ENCODE peak calls at places on chromosomes 1 and 21, in five cellular contexts. C is tibial nerve, I is colonic mucosa, J is tibial artery, M is PC-3. V is an unnamed sample.

GRCh38 chr1:55374801-55375616 is 159.8 kb upstream of the USP24 start:
- DNase-seq in J (no peak), I (no peak), M (peak; percentile 90), C (peak; percentile 44), V (no peak)

GRCh38 chr1:25620211-25620610 is 3.6 kb downstream of the MAN1C1 start:
- DNase-seq in J (no peak), I (no peak), M (no peak), C (no peak), V (no peak)

GRCh38 chr1:174445817-174446216 is 1.9 kb upstream of the GPR52 start:
- DNase-seq in J (no peak), I (no peak), C (no peak), M (no peak), V (no peak)

GRCh38 chr1:31424568-31424967 is 11.6 kb downstream of the SERINC2 start:
- DNase-seq in M (no peak), J (no peak), I (no peak), C (no peak), V (no peak)

GRCh38 chr1:161725888-161726630 is 4.7 kb downstream of the FCRLB start:
- DNase-seq in M (peak; percentile 52), C (peak; percentile 25), J (peak; percentile 70), I (peak; percentile 38), V (peak; percentile 11)

GRCh38 chr1:18279713-18280074 is 172.1 kb downstream of the IGSF21 start:
- DNase-seq in M (no peak), I (no peak), C (no peak), J (no peak), V (no peak)

GRCh38 chr1:224274970-224275626 is 54.9 kb downstream of the NVL start:
- DNase-seq in J (no peak), M (no peak), I (peak; percentile 55), C (no peak), V (no peak)

GRCh38 chr21:37582613-37583012 is 216.0 kb downstream of the DYRK1A start:
- DNase-seq in M (peak; percentile 68), C (peak; percentile 12), J (no peak), I (no peak), V (peak; percentile 23)

GRCh38 chr1:232769718-232770117 is 35.5 kb upstream of the MAP10 start:
- DNase-seq in J (no peak), M (no peak), I (no peak), C (no peak), V (no peak)

GRCh38 chr1:112285808-112286207 is 110.2 kb upstream of the CTTNBP2NL start:
- DNase-seq in J (no peak), C (no peak), I (no peak), M (no peak), V (no peak)

GRCh38 chr1:20610950-20611349 is 22.1 kb downstream of the CDA start:
- DNase-seq in I (no peak), M (no peak), J (no peak), C (no peak), V (no peak)

GRCh38 chr1:27618341-27619067 is 14.6 kb upstream of the AHDC1 start:
- DNase-seq in J (no peak), C (no peak), I (no peak), M (no peak), V (peak; percentile 48)

GRCh38 chr1:108117908-108118902 is 81.9 kb downstream of the SLC25A24 start:
- DNase-seq in C (no peak), I (no peak), M (peak; percentile 73), J (no peak), V (no peak)

GRCh38 chr21:41283211-41283818 is 33.3 kb upstream of the FAM3B start:
- DNase-seq in I (peak; percentile 64), J (no peak), C (peak; percentile 64), M (peak; percentile 90), V (peak; percentile 85)

GRCh38 chr1:41391834-41392527 is 30.7 kb downstream of the FOXO6 start:
- DNase-seq in M (no peak), C (no peak), J (no peak), I (no peak), V (no peak)

GRCh38 chr1:159040893-159041724 is 31.4 kb downstream of the IFI16 start:
- DNase-seq in M (no peak), C (no peak), I (no peak), J (no peak), V (no peak)

GRCh38 chr1:205993068-205993467 is 10.1 kb downstream of the RAB7B start:
- DNase-seq in I (no peak), C (no peak), M (no peak), J (no peak), V (no peak)

GRCh38 chr1:107879338-107879737 is 85.6 kb downstream of the VAV3 start:
- DNase-seq in I (no peak), J (no peak), C (no peak), M (no peak), V (peak; percentile 59)

GRCh38 chr1:23793861-23794731 is 3.2 kb downstream of the LYPLA2 start:
- DNase-seq in I (no peak), C (no peak), J (no peak), M (no peak), V (no peak)

GRCh38 chr1:234719454-234720258 is 109.7 kb upstream of the IRF2BP2 start:
- DNase-seq in M (no peak), J (peak; percentile 54), C (no peak), I (no peak), V (no peak)

GRCh38 chr1:117527566-117528102 is 78.2 kb upstream of the TENT5C start:
- DNase-seq in C (no peak), J (no peak), I (no peak), M (no peak), V (no peak)

GRCh38 chr1:94283462-94283861 is 46.1 kb upstream of the ARHGAP29 start:
- DNase-seq in M (no peak), J (no peak), I (no peak), C (no peak), V (no peak)

GRCh38 chr1:96049759-96050409 is 671.7 kb upstream of the PTBP2 start:
- DNase-seq in C (no peak), M (no peak), J (no peak), I (no peak), V (no peak)

GRCh38 chr21:43598416-43599120 is 60.7 kb downstream of the HSF2BP start:
- DNase-seq in J (no peak), M (peak; percentile 42), I (no peak), C (no peak), V (no peak)

GRCh38 chr1:200493344-200493743 is 83.5 kb upstream of the ZNF281 start:
- DNase-seq in J (no peak), M (no peak), I (no peak), C (no peak), V (no peak)

GRCh38 chr1:94045465-94046056 is 75.4 kb downstream of the ABCA4 start:
- DNase-seq in I (peak; percentile 75), C (peak; percentile 95), M (peak; percentile 94), J (peak; percentile 92), V (peak; percentile 81)

GRCh38 chr1:2896824-2897223 is 95.3 kb upstream of the TTC34 start:
- DNase-seq in M (no peak), I (no peak), C (no peak), J (no peak), V (no peak)

GRCh38 chr1:198270421-198270820 is 113.6 kb downstream of the NEK7 start:
- DNase-seq in I (no peak), M (no peak), J (no peak), C (no peak), V (no peak)

GRCh38 chr1:24666794-24667193 is 23.7 kb downstream of the SRRM1 start:
- DNase-seq in I (no peak), J (no peak), C (no peak), M (no peak), V (no peak)

GRCh38 chr1:41513388-41513745 is 28.9 kb upstream of the EDN2 start:
- DNase-seq in J (no peak), C (no peak), I (no peak), M (no peak), V (no peak)

GRCh38 chr1:213266983-213267772 is 216.1 kb downstream of the RPS6KC1 start:
- DNase-seq in C (no peak), J (no peak), I (no peak), M (no peak), V (no peak)

GRCh38 chr1:90922996-90923395 is 98.8 kb downstream of the ZNF644 start:
- DNase-seq in M (no peak), J (no peak), C (no peak), I (no peak), V (no peak)

GRCh38 chr1:90924982-90925381 is 96.9 kb downstream of the ZNF644 start:
- DNase-seq in J (no peak), M (no peak), I (no peak), C (no peak), V (no peak)

GRCh38 chr1:90922202-90922601 is 99.6 kb downstream of the ZNF644 start:
- DNase-seq in M (no peak), I (no peak), C (no peak), J (no peak), V (no peak)

GRCh38 chr1:90925928-90926869 is 95.6 kb downstream of the ZNF644 start:
- DNase-seq in I (no peak), M (no peak), C (no peak), J (no peak), V (no peak)

GRCh38 chr1:90926971-90927370 is 94.9 kb downstream of the ZNF644 start:
- DNase-seq in C (no peak), I (no peak), J (no peak), M (no peak), V (no peak)
- H3K36me3 ChIP-seq in C (no peaks in the 10 kb centered on the region), I (no peaks in the 10 kb centered on the region), J (no peaks in the 10 kb centered on the region), M (peaks cover 5% of the 10 kb centered on the region), V (no peaks in the 10 kb centered on the region)

GRCh38 chr1:925532-926421 is 2.1 kb downstream of the SAMD11 start:
- DNase-seq in M (no peak), C (no peak), J (no peak), I (no peak), V (no peak)
- H3K4me3 ChIP-seq in M (peak overlapping the region; percentile 27), C (peak overlapping the region; percentile 21), J (peak overlapping the region; percentile 66), I (no peak overlapping the region), V (peak overlapping the region; percentile 52)

GRCh38 chr1:61255324-61255703 is 173.0 kb downstream of the NFIA start:
- DNase-seq in C (no peak), J (no peak), I (no peak), M (no peak), V (no peak)
- H3K4me1 ChIP-seq in C (peaks cover 14% of the 10 kb centered on the region), J (no peaks in the 10 kb centered on the region), I (peaks cover 7% of the 10 kb centered on the region), M (peaks cover 21% of the 10 kb centered on the region), V (peaks cover 11% of the 10 kb centered on the region)

DNA sequence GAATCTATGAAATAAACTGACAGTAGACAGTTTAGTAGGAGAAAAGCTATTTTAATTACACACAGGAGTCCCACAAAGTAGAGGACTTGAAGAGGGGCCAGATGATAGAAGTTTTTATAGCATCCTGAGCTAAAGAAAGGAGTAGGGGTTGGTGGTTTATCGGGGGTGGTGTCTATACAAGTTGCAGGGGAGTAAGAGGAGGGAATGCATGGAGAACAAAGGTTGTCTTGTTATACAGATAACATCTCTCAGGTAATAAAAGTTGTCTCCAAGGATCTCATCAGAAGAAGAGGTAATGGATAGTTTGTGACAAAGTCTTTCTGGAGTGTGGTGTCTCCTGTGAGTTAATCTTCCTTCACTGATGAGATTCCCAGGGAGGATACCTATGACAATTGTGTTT is 23.4 kb upstream of the NUF2 start:
- DNase-seq in J (no peak), I (no peak), M (peak; percentile 23), C (no peak), V (no peak)
- H3K36me3 ChIP-seq in J (no peaks in the 10 kb centered on the region), I (no peaks in the 10 kb centered on the region), M (peaks cover 3% of the 10 kb centered on the region), C (no peaks in the 10 kb centered on the region), V (no peaks in the 10 kb centered on the region)

GRCh38 chr1:22413799-22414198 is 37.9 kb upstream of the ZBTB40 start:
- DNase-seq in C (no peak), J (no peak), I (no peak), M (no peak), V (no peak)
- H3K4me3 ChIP-seq in C (no peak overlapping the region), J (no peak overlapping the region), I (no peak overlapping the region), M (peak overlapping the region; percentile 19), V (no peak overlapping the region)